ENCODE peak calls at places on chromosomes 6 and 20, in four cellular contexts. O is HS-27A; R is H54; I is activated CD4-positive, alpha-beta T cell treated with anti-CD3 and anti-CD28 coated beads, Interleukin-2, amount 10 ng/mL, durations not matched to agents 7 days and 5 days. Y is an unnamed sample.

GRCh38 chr6:1821188-1822183 is 211.8 kb downstream of the FOXC1 start:
- DNase-seq in O (no peak), R (no peak), I (no peak), Y (no peak)

GRCh38 chr6:16735014-16735413 is 26.2 kb downstream of the ATXN1 start:
- DNase-seq in O (no peak), R (no peak), I (no peak), Y (no peak)

GRCh38 chr6:79250559-79250958 is 16.1 kb upstream of the HMGN3 start:
- DNase-seq in O (no peak), R (no peak), I (no peak), Y (no peak)

GRCh38 chr20:9581509-9581908 is 67.1 kb downstream of the LAMP5 start:
- DNase-seq in O (no peak), R (no peak), I (no peak), Y (no peak)

GRCh38 chr6:18269253-18269652 is 4.9 kb upstream of the DEK start:
- DNase-seq in O (no peak), R (peak), I (no peak), Y (peak)

GRCh38 chr20:62697468-62697912 is 11.1 kb upstream of the NTSR1 start:
- DNase-seq in O (no peak), R (no peak), I (no peak), Y (no peak)

GRCh38 chr20:44805991-44806729 is 4.2 kb downstream of the RIMS4 start:
- DNase-seq in O (peak), R (no peak), I (no peak), Y (no peak)

GRCh38 chr20:59680852-59681251 is 76.5 kb downstream of the PHACTR3 start:
- DNase-seq in O (no peak), R (no peak), I (no peak), Y (no peak)

GRCh38 chr6:41352396-41352795 is 17.0 kb downstream of the NCR2 start:
- DNase-seq in O (no peak), R (no peak), I (no peak), Y (no peak)

GRCh38 chr20:62593616-62594015 is 48.7 kb upstream of the SLCO4A1 start:
- DNase-seq in O (no peak), R (no peak), I (no peak), Y (no peak)

GRCh38 chr20:64055893-64056638 is 6.6 kb upstream of the SOX18 start:
- DNase-seq in O (no peak), R (no peak), I (no peak), Y (peak)

GRCh38 chr6:21522773-21523490 is 70.6 kb upstream of the SOX4 start:
- DNase-seq in O (no peak), R (no peak), I (no peak), Y (no peak)

GRCh38 chr20:62572980-62573379 is 69.3 kb upstream of the SLCO4A1 start:
- DNase-seq in O (no peak), R (no peak), I (no peak), Y (no peak)

GRCh38 chr6:135534773-135535380 is 37.3 kb upstream of the AHI1 start:
- DNase-seq in O (peak), R (no peak), I (no peak), Y (peak)

GRCh38 chr6:158061709-158062461 is 80.2 kb downstream of the SYNJ2 start:
- DNase-seq in O (no peak), R (no peak), I (no peak), Y (no peak)

GRCh38 chr6:27755768-27756167 is 156.4 kb downstream of the OR2B2 start:
- DNase-seq in O (no peak), R (no peak), I (no peak), Y (no peak)

GRCh38 chr6:27882624-27883023 is 29.6 kb downstream of the OR2B2 start:
- DNase-seq in O (no peak), R (no peak), I (no peak), Y (no peak)

GRCh38 chr20:17626217-17627007 is 55.6 kb downstream of the RRBP1 start:
- DNase-seq in O (no peak), R (no peak), I (no peak), Y (no peak)

GRCh38 chr6:98384766-98385165 is 449.6 kb upstream of the POU3F2 start:
- DNase-seq in O (no peak), R (no peak), I (no peak), Y (no peak)

GRCh38 chr6:40948598-40948997 is 90.4 kb downstream of the UNC5CL start:
- DNase-seq in O (no peak), R (no peak), I (no peak), Y (peak)

GRCh38 chr6:121959501-121959900 is 440.0 kb upstream of the HSF2 start:
- DNase-seq in O (no peak), R (no peak), I (no peak), Y (no peak)

GRCh38 chr6:56329296-56330050 is 82.1 kb upstream of the COL21A1 start:
- DNase-seq in O (no peak), R (no peak), I (no peak), Y (peak)